ENCODE peak calls at places on chromosomes 1 and 21, in six cellular contexts. U is GM23248, F is HCT116, B is MM.1S, W is SK-N-SH, N is PC-3. T is an unnamed sample. For H3K79me2 and H3K9me2, the result is how much of the 10 kb centered on the place peaks cover.

GRCh38 chr1:112818990-112819689 is 104.0 kb upstream of the PPM1J start:
- DNase-seq in U (peak), F (no peak), B (no peak), W (no peak), N (peak), T (no peak)

GRCh38 chr1:21511579-21512522 is 2.6 kb downstream of the ALPL start:
- DNase-seq in U (peak), F (no peak), B (peak), W (no peak), N (no peak), T (no peak)

GRCh38 chr1:207362962-207363858 is 41.7 kb downstream of the CD55 start:
- DNase-seq in U (peak), F (no peak), B (no peak), W (no peak), N (no peak), T (no peak)

GRCh38 chr1:17084787-17085186 is 31.0 kb upstream of the SDHB start:
- DNase-seq in U (no peak), F (no peak), B (no peak), W (no peak), N (no peak), T (no peak)

GRCh38 chr1:228335406-228336307 is 71.0 kb downstream of the TRIM11 start:
- DNase-seq in U (no peak), F (no peak), B (no peak), W (no peak), N (no peak), T (no peak)

GRCh38 chr1:74767490-74767889 is 34.5 kb downstream of the TYW3 start:
- DNase-seq in U (peak), F (peak), B (no peak), W (no peak), N (peak), T (peak)

GRCh38 chr1:100927276-100927675 is 31.4 kb downstream of the SLC30A7 start:
- DNase-seq in U (no peak), F (no peak), B (no peak), W (no peak), N (no peak), T (no peak)

GRCh38 chr1:54173681-54174080 is 20.9 kb upstream of the CDCP2 start:
- DNase-seq in U (no peak), F (no peak), B (no peak), W (no peak), N (no peak), T (no peak)

GRCh38 chr1:214463596-214463995 is 87.8 kb downstream of the PTPN14 start:
- DNase-seq in U (no peak), F (no peak), B (no peak), W (no peak), N (no peak), T (no peak)

GRCh38 chr1:154326546-154327465 is 1.5 kb downstream of the ATP8B2 start:
- DNase-seq in U (peak), F (no peak), B (peak), W (no peak), N (peak), T (peak)

GRCh38 chr1:154710091-154710490 is 102.1 kb upstream of the ADAR start:
- DNase-seq in U (no peak), F (no peak), B (no peak), W (no peak), N (no peak), T (no peak)

GRCh38 chr1:77126309-77126708 is 92.9 kb downstream of the PIGK start:
- DNase-seq in U (peak), F (peak), B (peak), W (peak), N (peak), T (peak)

GRCh38 chr1:160058087-160058486 is 11.9 kb downstream of the KCNJ10 start:
- DNase-seq in U (peak), F (no peak), B (no peak), W (no peak), N (peak), T (no peak)

GRCh38 chr1:157363660-157364140 is 188.6 kb downstream of the FCRL5 start:
- DNase-seq in U (peak), F (peak), B (peak), W (peak), N (peak), T (peak)

GRCh38 chr1:222523852-222524251 is 24.1 kb downstream of the HHIPL2 start:
- DNase-seq in U (peak), F (no peak), B (no peak), W (no peak), N (no peak), T (no peak)

GRCh38 chr1:27659497-27660299 is 12.3 kb downstream of the IFI6 start:
- DNase-seq in U (peak), F (peak), B (peak), W (peak), N (peak), T (peak)

GRCh38 chr1:145949219-145949618 is 8.6 kb downstream of the LIX1L start:
- DNase-seq in U (peak), F (no peak), B (no peak), W (no peak), N (no peak), T (no peak)
- H3K79me2 ChIP-seq in U (half or more), F (under half), B (under half), W (half or more), N (under half), T (half or more)

GRCh38 chr1:114043046-114043445 is 63.8 kb downstream of the OLFML3 start:
- DNase-seq in U (no peak), F (no peak), B (no peak), W (no peak), N (no peak), T (no peak)

GRCh38 chr1:114040273-114041043 is 61.2 kb downstream of the OLFML3 start:
- DNase-seq in U (peak), F (no peak), B (no peak), W (no peak), N (no peak), T (no peak)

GRCh38 chr1:114037952-114038867 is 58.9 kb downstream of the OLFML3 start:
- DNase-seq in U (no peak), F (no peak), B (no peak), W (no peak), N (peak), T (no peak)

DNA sequence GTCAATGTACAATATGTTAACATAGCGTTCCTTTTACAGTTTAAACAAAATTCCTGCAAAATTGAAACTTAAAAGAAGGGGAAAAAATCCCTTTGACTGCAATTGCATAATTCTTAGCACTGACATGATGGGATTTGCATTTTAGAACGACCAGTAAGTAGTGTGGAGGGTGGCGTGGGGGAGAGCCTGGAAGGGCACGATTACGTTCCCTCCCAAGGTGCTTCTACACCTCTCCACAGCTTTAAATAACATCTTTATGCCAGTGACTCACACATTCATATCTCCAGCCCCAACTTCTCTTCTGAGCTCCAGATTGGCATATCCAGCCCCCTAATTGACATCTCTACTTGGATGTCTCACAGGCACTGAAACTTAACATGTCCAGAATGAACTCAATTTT is 64.3 kb downstream of the OLFML3 start:
- DNase-seq in U (no peak), F (no peak), B (no peak), W (no peak), N (no peak), T (no peak)
- H3K9me2 ChIP-seq in U (under half), F (under half), B (under half), W (under half), N (under half), T (under half)

GRCh38 chr21:32492376-32492775 is 79.9 kb downstream of the EVA1C start:
- DNase-seq in U (no peak), F (no peak), B (no peak), W (no peak), N (no peak), T (no peak)
- H3K9ac ChIP-seq in U (no peak), F (no peak), B (no peak), W (no peak), N (no peak), T (no peak)

GRCh38 chr1:28934676-28935075 is 20.3 kb downstream of the EPB41 start:
- DNase-seq in U (peak), F (no peak), B (no peak), W (no peak), N (no peak), T (no peak)

GRCh38 chr1:28935293-28935692 is 20.9 kb downstream of the EPB41 start:
- DNase-seq in U (no peak), F (no peak), B (no peak), W (no peak), N (no peak), T (no peak)

GRCh38 chr1:28936528-28936927 is 22.2 kb downstream of the EPB41 start:
- DNase-seq in U (no peak), F (no peak), B (no peak), W (no peak), N (no peak), T (no peak)

GRCh38 chr1:28933918-28934317 is 19.5 kb downstream of the EPB41 start:
- DNase-seq in U (no peak), F (no peak), B (no peak), W (no peak), N (no peak), T (no peak)

DNA sequence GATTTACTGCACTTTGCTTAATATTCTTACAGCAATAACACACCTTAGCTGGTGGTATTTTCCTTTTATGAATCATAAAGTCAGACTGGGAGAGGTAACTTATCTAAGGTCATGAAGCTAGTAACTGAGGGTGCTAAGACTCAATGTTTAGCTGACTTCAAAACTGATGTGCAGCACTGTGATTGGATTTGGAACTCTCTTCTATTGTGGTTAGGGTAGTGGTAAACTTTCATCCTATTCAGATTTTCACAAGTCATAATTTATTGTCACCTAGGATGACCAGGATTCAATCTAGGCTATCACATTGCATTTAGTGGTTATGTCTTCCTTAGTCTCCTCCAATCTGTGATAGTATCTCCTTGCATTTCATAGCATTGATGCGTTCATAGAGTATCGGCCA is 18.9 kb downstream of the EPB41 start:
- DNase-seq in U (no peak), F (no peak), B (no peak), W (no peak), N (no peak), T (no peak)
- H3K79me2 ChIP-seq in U (under half), F (under half), B (half or more), W (under half), N (under half), T (under half)

GRCh38 chr1:51600529-51600928 is 16.4 kb upstream of the OSBPL9 start:
- DNase-seq in U (no peak), F (no peak), B (no peak), W (no peak), N (no peak), T (no peak)
- H3K9me2 ChIP-seq in U (under half), F (under half), B (under half), W (under half), N (under half), T (under half)

DNA sequence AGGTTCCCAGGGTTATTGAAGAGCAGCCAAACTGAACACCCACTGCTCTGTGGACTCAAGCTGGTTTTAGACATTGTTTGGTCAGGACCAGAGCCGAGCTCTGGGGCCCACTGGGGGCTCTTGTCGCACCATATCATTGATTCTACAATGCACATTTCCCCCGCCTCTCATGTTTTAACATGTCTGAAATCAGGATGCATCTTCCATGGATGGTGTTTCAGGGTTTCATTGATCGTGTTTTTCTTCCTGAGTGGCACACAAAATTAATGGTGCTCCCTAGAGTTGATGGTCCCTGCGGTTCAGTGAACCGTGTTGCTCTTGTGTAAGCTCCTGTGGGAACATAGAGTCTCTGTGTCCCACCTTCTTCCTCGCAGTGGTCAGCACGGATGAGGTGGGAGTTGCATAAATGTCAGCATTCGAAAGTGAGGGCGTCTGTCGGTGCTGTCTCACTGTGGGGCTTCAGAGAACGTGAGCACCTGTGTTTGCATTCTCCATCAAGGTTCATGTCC is 38.3 kb downstream of the GALNT2 start:
- DNase-seq in U (no peak), F (no peak), B (no peak), W (no peak), N (no peak), T (no peak)
- H3K9ac ChIP-seq in U (peak), F (peak), B (peak), W (peak), N (peak), T (no peak)